ENCODE peak calls at places on chromosomes 7 and 10, in five cellular contexts. Z is CD8-positive, alpha-beta T cell; V is cardiac muscle cell; X is sigmoid colon; H is IMR-90. M is an unnamed sample. For H3K4me1, the result is how much of the 10 kb centered on the place peaks cover.

GRCh38 chr7:85851571-85852193 is 664.8 kb upstream of the SEMA3D start:
- DNase-seq in Z (no peak), V (peak), X (no peak), H (peak), M (peak)

GRCh38 chr7:77796960-77797359 is 1.3 kb downstream of the TMEM60 start:
- DNase-seq in Z (no peak), V (no peak), X (no peak), H (no peak), M (no peak)

GRCh38 chr7:156559001-156559400 is 81.6 kb upstream of the RNF32 start:
- DNase-seq in Z (no peak), V (no peak), X (no peak), H (no peak), M (no peak)

GRCh38 chr10:62058896-62059423 is 157.5 kb downstream of the ARID5B start:
- DNase-seq in Z (no peak), V (no peak), X (no peak), H (no peak), M (no peak)

GRCh38 chr10:119025776-119026175 is 3.7 kb upstream of the NANOS1 start:
- DNase-seq in Z (no peak), V (no peak), X (no peak), H (no peak), M (no peak)

GRCh38 chr10:33706191-33706590 is 371.7 kb upstream of the NRP1 start:
- DNase-seq in Z (no peak), V (peak), X (peak), H (peak), M (peak)

GRCh38 chr7:22275574-22276150 is 81.3 kb downstream of the RAPGEF5 start:
- DNase-seq in Z (no peak), V (no peak), X (no peak), H (no peak), M (no peak)

GRCh38 chr10:33216661-33217427 is 117.6 kb downstream of the NRP1 start:
- DNase-seq in Z (no peak), V (no peak), X (no peak), H (no peak), M (peak)

GRCh38 chr7:2997014-2997413 is 46.7 kb downstream of the CARD11 start:
- DNase-seq in Z (no peak), V (no peak), X (peak), H (no peak), M (no peak)

GRCh38 chr10:47415520-47416304 is 31.6 kb upstream of the ZNF488 start:
- DNase-seq in Z (no peak), V (no peak), X (no peak), H (no peak), M (no peak)

GRCh38 chr7:28617308-28617707 is 205.0 kb downstream of the CREB5 start:
- DNase-seq in Z (no peak), V (no peak), X (no peak), H (no peak), M (no peak)

GRCh38 chr7:50685445-50686070 is 97.1 kb downstream of the GRB10 start:
- DNase-seq in Z (no peak), V (no peak), X (no peak), H (no peak), M (no peak)

GRCh38 chr7:101527844-101528667 is 101.0 kb downstream of the MYL10 start:
- DNase-seq in Z (no peak), V (no peak), X (no peak), H (peak), M (no peak)

GRCh38 chr10:119620241-119620753 is 23.5 kb upstream of the TIAL1 start:
- DNase-seq in Z (no peak), V (peak), X (no peak), H (peak), M (peak)

GRCh38 chr10:131312261-131312801 is 810 bp upstream of the TCERG1L start:
- DNase-seq in Z (no peak), V (peak), X (no peak), H (no peak), M (no peak)

GRCh38 chr10:96587255-96588059 is 645 bp upstream of the TM9SF3 start:
- DNase-seq in Z (no peak), V (peak), X (peak), H (peak), M (no peak)

GRCh38 chr10:31929986-31930675 is 1.5 kb upstream of the ARHGAP12 start:
- DNase-seq in Z (peak), V (peak), X (no peak), H (no peak), M (no peak)

GRCh38 chr7:22129819-22130580 is 184.3 kb upstream of the CDCA7L start:
- DNase-seq in Z (no peak), V (no peak), X (no peak), H (no peak), M (no peak)

GRCh38 chr10:130652964-130653578 is 516.9 kb downstream of the GLRX3 start:
- DNase-seq in Z (no peak), V (no peak), X (no peak), H (no peak), M (no peak)

GRCh38 chr7:127514499-127514898 is 70.9 kb downstream of the GCC1 start:
- DNase-seq in Z (no peak), V (peak), X (no peak), H (peak), M (no peak)

GRCh38 chr10:106866244-106866845 is 298.2 kb downstream of the SORCS1 start:
- DNase-seq in Z (no peak), V (no peak), X (no peak), H (no peak), M (no peak)

GRCh38 chr10:126006906-126007305 is 110.5 kb downstream of the FANK1 start:
- DNase-seq in Z (no peak), V (no peak), X (no peak), H (no peak), M (no peak)

GRCh38 chr7:93060865-93061264 is 56.9 kb downstream of the SAMD9 start:
- DNase-seq in Z (no peak), V (no peak), X (no peak), H (no peak), M (no peak)

GRCh38 chr7:39948375-39948774 is 1.7 kb upstream of the CDK13 start:
- DNase-seq in Z (no peak), V (peak), X (no peak), H (no peak), M (no peak)

GRCh38 chr10:119361037-119361436 is 153.7 kb downstream of the GRK5 start:
- DNase-seq in Z (no peak), V (no peak), X (no peak), H (no peak), M (no peak)

GRCh38 chr7:19110778-19111175 is 6.7 kb downstream of the TWIST1 start:
- DNase-seq in Z (no peak), V (no peak), X (no peak), H (no peak), M (no peak)

GRCh38 chr10:48497965-48498770 is 106.7 kb downstream of the ARHGAP22 start:
- DNase-seq in Z (peak), V (no peak), X (no peak), H (no peak), M (no peak)

GRCh38 chr10:48365668-48366067 is 59.2 kb downstream of the MAPK8 start:
- DNase-seq in Z (no peak), V (no peak), X (no peak), H (peak), M (peak)

GRCh38 chr10:3006093-3006492 is 61.3 kb upstream of the PFKP start:
- DNase-seq in Z (no peak), V (no peak), X (no peak), H (no peak), M (no peak)

GRCh38 chr7:42097756-42098155 is 139.3 kb downstream of the GLI3 start:
- DNase-seq in Z (no peak), V (peak), X (no peak), H (peak), M (peak)
- TF ChIP-seq CTCF in Z (no peak), V (peak), X (no peak), H (peak), M (peak)

GRCh38 chr7:44999245-45000095 is 531 bp upstream of the CCM2 start:
- DNase-seq in Z (peak), V (peak), X (peak), H (peak), M (peak)

GRCh38 chr7:45001138-45001694 is 1.2 kb downstream of the CCM2 start:
- DNase-seq in Z (peak), V (no peak), X (peak), H (no peak), M (peak)

GRCh38 chr7:45000096-45001032 is at the start of gene CCM2:
- DNase-seq in Z (peak), V (peak), X (peak), H (peak), M (no peak)

GRCh38 chr7:44995555-44996493 is 4.2 kb upstream of the CCM2 start:
- DNase-seq in Z (no peak), V (no peak), X (peak), H (no peak), M (no peak)

DNA sequence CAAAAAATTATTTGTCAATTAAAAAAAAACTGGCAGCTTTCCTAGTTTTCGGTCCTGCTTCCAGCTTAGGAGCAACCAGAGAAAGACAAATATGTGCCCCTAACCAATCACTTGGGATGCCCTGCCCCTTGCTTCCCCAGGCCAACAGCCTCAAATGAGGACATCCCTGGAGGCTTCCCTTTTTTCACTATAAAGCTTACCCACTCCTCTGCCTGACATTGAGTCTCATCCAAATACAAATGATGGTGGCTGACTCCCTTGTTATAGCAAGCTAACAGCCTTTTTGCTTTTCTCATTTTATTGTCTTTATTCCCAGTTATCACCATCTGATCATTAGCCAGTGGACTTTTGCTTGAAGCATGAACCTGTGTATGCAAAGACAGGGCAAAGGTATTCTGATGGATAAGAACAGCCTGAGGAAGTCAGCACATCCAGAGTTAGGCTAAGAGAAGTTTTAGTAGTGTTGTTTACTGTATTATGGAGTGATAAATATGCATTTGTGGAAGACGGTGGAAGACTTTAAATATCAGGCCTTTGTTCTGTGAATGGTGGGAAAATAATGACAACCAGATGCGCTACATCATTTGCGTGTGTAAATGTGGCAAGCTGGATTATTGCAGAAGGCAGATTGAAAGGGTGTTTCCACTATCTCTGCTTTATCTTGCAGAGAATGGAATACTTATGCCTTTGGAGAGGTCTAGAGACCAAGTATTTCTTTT is 1.7 kb upstream of the CCM2 start:
- DNase-seq in Z (no peak), V (no peak), X (peak), H (no peak), M (no peak)
- H3K4me1 ChIP-seq in Z (under half), V (under half), X (under half), H (under half), M (under half)

GRCh38 chr7:151225948-151226510 is 976 bp downstream of the ABCF2 start:
- DNase-seq in Z (peak), V (no peak), X (no peak), H (no peak), M (no peak)
- H3K27ac ChIP-seq in Z (peak), V (no peak), X (peak), H (peak), M (no peak)

DNA sequence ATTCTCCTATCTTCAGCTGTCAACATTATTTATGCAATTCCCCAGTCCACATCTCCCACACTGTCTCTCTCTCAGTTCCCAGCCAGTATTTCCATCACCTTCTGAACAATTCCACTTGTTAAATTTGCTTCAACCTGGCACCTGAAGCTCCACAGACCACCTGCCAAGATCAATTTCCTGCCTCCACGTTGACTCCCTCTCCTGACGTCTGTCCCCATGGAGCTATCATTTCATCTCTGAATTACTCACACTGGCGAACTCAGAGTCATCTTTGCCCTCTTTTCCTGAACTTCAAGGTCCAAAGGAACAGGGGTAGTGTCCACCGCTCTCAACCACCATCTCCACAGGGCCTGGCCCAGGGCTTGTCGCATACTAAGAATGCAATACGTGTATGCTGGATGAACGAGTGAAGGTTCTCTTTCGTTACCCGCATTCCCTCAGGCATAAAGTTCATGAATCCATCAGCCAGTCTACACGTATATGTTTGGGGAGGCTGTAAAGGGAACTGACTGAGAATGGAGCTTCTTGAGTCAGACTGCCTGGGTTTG is 183.3 kb downstream of the JCAD start:
- DNase-seq in Z (no peak), V (peak), X (no peak), H (no peak), M (no peak)
- TF ChIP-seq CTCF in Z (no peak), V (no peak), X (no peak), H (no peak), M (no peak)

GRCh38 chr7:130961128-130961601 is 227.2 kb upstream of the KLF14 start:
- DNase-seq in Z (no peak), V (peak), X (no peak), H (peak), M (peak)
- H3K4me1 ChIP-seq in Z (half or more), V (under half), X (half or more), H (under half), M (under half)

GRCh38 chr7:47778153-47778661 is 170.1 kb downstream of the PKD1L1 start:
- DNase-seq in Z (no peak), V (no peak), X (no peak), H (no peak), M (peak)
- H3K27ac ChIP-seq in Z (no peak), V (no peak), X (no peak), H (no peak), M (peak)

GRCh38 chr10:84257343-84258020 is 12.6 kb downstream of the RGR start:
- DNase-seq in Z (peak), V (no peak), X (no peak), H (no peak), M (no peak)
- TF ChIP-seq CTCF in Z (no peak), V (no peak), X (no peak), H (no peak), M (no peak)

M was measured in foreskin keratinocyte.